ENCODE peak calls at places on chromosome 11, in four cellular contexts. G, M, X and N are unnamed samples.

GRCh38 chr11:73972620-73973449 is 9.8 kb downstream of the UCP2 start:
- DNase-seq in X (no peak), G (no peak), M (no peak), N (no peak)

GRCh38 chr11:129374081-129374992 is 1.3 kb upstream of the BARX2 start:
- DNase-seq in G (peak; percentile 14), X (no peak), M (no peak), N (peak; percentile 49)

GRCh38 chr11:13883042-13883441 is 79.5 kb upstream of the SPON1 start:
- DNase-seq in G (peak; percentile 25), M (no peak), X (no peak), N (no peak)

GRCh38 chr11:128098840-128099239 is 488.5 kb downstream of the ETS1 start:
- DNase-seq in M (no peak), X (no peak), G (no peak), N (no peak)

GRCh38 chr11:100625041-100625440 is 62.0 kb upstream of the ARHGAP42 start:
- DNase-seq in M (no peak), X (no peak), G (no peak), N (no peak)

GRCh38 chr11:102429691-102430090 is 22.9 kb downstream of the TMEM123 start:
- DNase-seq in X (no peak), M (no peak), G (no peak), N (no peak)

GRCh38 chr11:93100211-93100610 is 97.6 kb downstream of the SLC36A4 start:
- DNase-seq in G (no peak), M (no peak), X (no peak), N (no peak)

GRCh38 chr11:27532652-27533325 is 26.2 kb upstream of the LIN7C start:
- DNase-seq in G (no peak), M (no peak), X (no peak), N (no peak)

GRCh38 chr11:134604886-134605285 is 192.8 kb upstream of the B3GAT1 start:
- DNase-seq in G (no peak), M (no peak), X (no peak), N (no peak)

GRCh38 chr11:125342281-125342980 is 153.6 kb downstream of the FEZ1 start:
- DNase-seq in M (no peak), X (no peak), G (no peak), N (no peak)

GRCh38 chr11:79100093-79100704 is 340.6 kb downstream of the TENM4 start:
- DNase-seq in M (no peak), X (no peak), G (peak; percentile 21), N (peak; percentile 69)

GRCh38 chr11:9065614-9066431 is 25.6 kb downstream of the SCUBE2 start:
- DNase-seq in M (no peak), G (no peak), X (no peak), N (no peak)

GRCh38 chr11:64848214-64848778 is 3.8 kb upstream of the CDC42BPG start:
- DNase-seq in M (no peak), G (no peak), X (no peak), N (no peak)